ENCODE peak calls at places on chromosomes 3 and 15, in nine cellular contexts. One of them, this sample, is unnamed.

GRCh38 chr15:73624530-73624929 is 8.7 kb downstream of the NPTN start:
- DNase-seq in body of pancreas: no peak
- DNase-seq in NB4: no peak
- DNase-seq in IMR-90: peak
- DNase-seq in Peyer's patch: no peak
- DNase-seq in heart left ventricle: no peak
- DNase-seq in H54: no peak
- DNase-seq in A549: no peak
- DNase-seq in stomach: no peak
- DNase-seq in this sample: no peak

GRCh38 chr3:131147534-131147933 is 120.9 kb downstream of the NEK11 start:
- DNase-seq in body of pancreas: no peak
- DNase-seq in NB4: peak
- DNase-seq in IMR-90: no peak
- DNase-seq in Peyer's patch: no peak
- DNase-seq in heart left ventricle: no peak
- DNase-seq in H54: no peak
- DNase-seq in A549: no peak
- DNase-seq in stomach: no peak
- DNase-seq in this sample: no peak

GRCh38 chr15:58010983-58011382 is 54.5 kb downstream of the ALDH1A2 start:
- DNase-seq in body of pancreas: no peak
- DNase-seq in NB4: no peak
- DNase-seq in IMR-90: no peak
- DNase-seq in Peyer's patch: no peak
- DNase-seq in heart left ventricle: no peak
- DNase-seq in H54: no peak
- DNase-seq in A549: no peak
- DNase-seq in stomach: no peak
- DNase-seq in this sample: no peak

GRCh38 chr15:70522323-70522966 is 240.9 kb downstream of the UACA start:
- DNase-seq in body of pancreas: no peak
- DNase-seq in NB4: no peak
- DNase-seq in IMR-90: no peak
- DNase-seq in Peyer's patch: no peak
- DNase-seq in heart left ventricle: no peak
- DNase-seq in H54: no peak
- DNase-seq in A549: no peak
- DNase-seq in stomach: peak
- DNase-seq in this sample: no peak

GRCh38 chr3:15629860-15630597 is 28.5 kb downstream of the BTD start:
- DNase-seq in body of pancreas: peak
- DNase-seq in NB4: peak
- DNase-seq in IMR-90: peak
- DNase-seq in Peyer's patch: peak
- DNase-seq in heart left ventricle: no peak
- DNase-seq in H54: no peak
- DNase-seq in A549: peak
- DNase-seq in stomach: peak
- DNase-seq in this sample: peak

GRCh38 chr15:48031973-48032372 is 88.8 kb upstream of the SLC24A5 start:
- DNase-seq in body of pancreas: no peak
- DNase-seq in NB4: no peak
- DNase-seq in IMR-90: no peak
- DNase-seq in Peyer's patch: no peak
- DNase-seq in heart left ventricle: no peak
- DNase-seq in H54: no peak
- DNase-seq in A549: no peak
- DNase-seq in stomach: no peak
- DNase-seq in this sample: no peak

GRCh38 chr15:36958611-36959010 is 141.7 kb downstream of the MEIS2 start:
- DNase-seq in body of pancreas: no peak
- DNase-seq in NB4: no peak
- DNase-seq in IMR-90: no peak
- DNase-seq in Peyer's patch: no peak
- DNase-seq in heart left ventricle: no peak
- DNase-seq in H54: no peak
- DNase-seq in A549: no peak
- DNase-seq in stomach: no peak
- DNase-seq in this sample: no peak

GRCh38 chr3:28575100-28575747 is 226.6 kb upstream of the AZI2 start:
- DNase-seq in body of pancreas: peak
- DNase-seq in NB4: no peak
- DNase-seq in IMR-90: no peak
- DNase-seq in Peyer's patch: no peak
- DNase-seq in heart left ventricle: peak
- DNase-seq in H54: no peak
- DNase-seq in A549: no peak
- DNase-seq in stomach: peak
- DNase-seq in this sample: no peak

GRCh38 chr3:38030126-38031021 is 932 bp upstream of the PLCD1 start:
- DNase-seq in body of pancreas: no peak
- DNase-seq in NB4: no peak
- DNase-seq in IMR-90: no peak
- DNase-seq in Peyer's patch: peak
- DNase-seq in heart left ventricle: peak
- DNase-seq in H54: no peak
- DNase-seq in A549: no peak
- DNase-seq in stomach: no peak
- DNase-seq in this sample: no peak

GRCh38 chr3:38027466-38028465 is 1.7 kb downstream of the PLCD1 start:
- DNase-seq in body of pancreas: no peak
- DNase-seq in NB4: no peak
- DNase-seq in IMR-90: no peak
- DNase-seq in Peyer's patch: peak
- DNase-seq in heart left ventricle: peak
- DNase-seq in H54: no peak
- DNase-seq in A549: no peak
- DNase-seq in stomach: no peak
- DNase-seq in this sample: no peak

GRCh38 chr3:38031022-38031994 is 1.9 kb upstream of the PLCD1 start:
- DNase-seq in body of pancreas: peak
- DNase-seq in NB4: no peak
- DNase-seq in IMR-90: no peak
- DNase-seq in Peyer's patch: peak
- DNase-seq in heart left ventricle: no peak
- DNase-seq in H54: peak
- DNase-seq in A549: peak
- DNase-seq in stomach: peak
- DNase-seq in this sample: no peak

GRCh38 chr3:38028621-38029361 is 651 bp downstream of the PLCD1 start:
- DNase-seq in body of pancreas: no peak
- DNase-seq in NB4: no peak
- DNase-seq in IMR-90: no peak
- DNase-seq in Peyer's patch: peak
- DNase-seq in heart left ventricle: peak
- DNase-seq in H54: no peak
- DNase-seq in A549: no peak
- DNase-seq in stomach: no peak
- DNase-seq in this sample: no peak

DNA sequence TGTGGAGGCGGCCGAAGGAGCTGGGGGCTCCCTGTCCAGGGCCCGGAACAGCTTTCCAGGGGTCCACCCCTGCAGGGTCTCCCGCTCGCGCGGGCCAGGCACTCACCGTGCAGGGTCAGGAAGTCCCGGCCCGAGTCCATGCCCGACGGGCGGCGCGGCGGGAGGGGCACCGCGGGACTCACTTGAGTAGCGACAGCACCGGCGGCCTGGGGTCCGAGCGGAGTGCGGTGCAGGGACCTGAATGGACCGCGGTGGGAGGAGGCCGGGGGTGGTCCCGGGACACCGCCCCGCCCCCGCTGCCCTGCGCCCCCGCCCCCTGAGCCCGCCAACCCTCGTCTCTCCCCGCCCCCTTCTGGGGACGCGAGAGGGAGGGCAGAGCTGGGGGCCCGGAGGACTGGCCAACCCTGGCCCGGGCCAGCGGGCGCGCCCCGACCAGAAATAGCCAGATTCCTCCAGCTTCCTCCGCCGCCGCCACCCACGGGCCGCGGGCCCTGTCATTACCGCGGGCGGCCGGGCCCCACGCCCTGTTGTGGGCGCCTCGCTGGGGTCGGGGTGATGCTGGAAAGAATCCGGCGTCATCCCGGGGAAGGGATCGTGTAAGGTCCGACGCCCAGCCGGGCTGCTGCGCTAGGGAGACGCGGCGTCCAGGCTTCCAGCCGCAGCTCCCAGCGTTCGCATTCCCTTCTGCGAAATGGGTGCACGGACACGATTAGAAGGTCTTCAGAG is at the start of gene PLCD1:
- DNase-seq in body of pancreas: peak
- DNase-seq in NB4: no peak
- DNase-seq in IMR-90: no peak
- DNase-seq in Peyer's patch: peak
- DNase-seq in heart left ventricle: peak
- DNase-seq in H54: no peak
- DNase-seq in A549: peak
- DNase-seq in stomach: peak
- DNase-seq in this sample: no peak
- TF ChIP-seq POLR2A in body of pancreas: peak
- TF ChIP-seq POLR2A in NB4: no peak
- TF ChIP-seq POLR2A in IMR-90: no peak
- TF ChIP-seq POLR2A in Peyer's patch: no peak
- TF ChIP-seq POLR2A in heart left ventricle: peak
- TF ChIP-seq POLR2A in H54: no peak
- TF ChIP-seq POLR2A in A549: no peak
- TF ChIP-seq POLR2A in stomach: no peak
- TF ChIP-seq POLR2A in this sample: no peak

GRCh38 chr3:194485876-194486539 is 794 bp downstream of the ATP13A3 start:
- DNase-seq in body of pancreas: peak
- DNase-seq in NB4: peak
- DNase-seq in IMR-90: peak
- DNase-seq in Peyer's patch: peak
- DNase-seq in heart left ventricle: peak
- DNase-seq in H54: peak
- DNase-seq in A549: no peak
- DNase-seq in stomach: peak
- DNase-seq in this sample: peak

GRCh38 chr3:194488007-194488742 is 1.4 kb upstream of the ATP13A3 start:
- DNase-seq in body of pancreas: no peak
- DNase-seq in NB4: peak
- DNase-seq in IMR-90: no peak
- DNase-seq in Peyer's patch: no peak
- DNase-seq in heart left ventricle: no peak
- DNase-seq in H54: peak
- DNase-seq in A549: no peak
- DNase-seq in stomach: no peak
- DNase-seq in this sample: peak

GRCh38 chr3:194487289-194488006 is 646 bp upstream of the ATP13A3 start:
- DNase-seq in body of pancreas: peak
- DNase-seq in NB4: peak
- DNase-seq in IMR-90: no peak
- DNase-seq in Peyer's patch: peak
- DNase-seq in heart left ventricle: peak
- DNase-seq in H54: no peak
- DNase-seq in A549: no peak
- DNase-seq in stomach: peak
- DNase-seq in this sample: peak

GRCh38 chr3:194485471-194485875 is 1.3 kb downstream of the ATP13A3 start:
- DNase-seq in body of pancreas: no peak
- DNase-seq in NB4: no peak
- DNase-seq in IMR-90: peak
- DNase-seq in Peyer's patch: no peak
- DNase-seq in heart left ventricle: no peak
- DNase-seq in H54: peak
- DNase-seq in A549: no peak
- DNase-seq in stomach: no peak
- DNase-seq in this sample: no peak

GRCh38 chr3:194486540-194487288 is at the start of gene ATP13A3:
- DNase-seq in body of pancreas: peak
- DNase-seq in NB4: peak
- DNase-seq in IMR-90: peak
- DNase-seq in Peyer's patch: peak
- DNase-seq in heart left ventricle: peak
- DNase-seq in H54: peak
- DNase-seq in A549: peak
- DNase-seq in stomach: peak
- DNase-seq in this sample: peak
- TF ChIP-seq POLR2A in body of pancreas: peak
- TF ChIP-seq POLR2A in NB4: peak
- TF ChIP-seq POLR2A in IMR-90: peak
- TF ChIP-seq POLR2A in Peyer's patch: peak
- TF ChIP-seq POLR2A in heart left ventricle: peak
- TF ChIP-seq POLR2A in H54: peak
- TF ChIP-seq POLR2A in A549: peak
- TF ChIP-seq POLR2A in stomach: peak
- TF ChIP-seq POLR2A in this sample: no peak

DNA sequence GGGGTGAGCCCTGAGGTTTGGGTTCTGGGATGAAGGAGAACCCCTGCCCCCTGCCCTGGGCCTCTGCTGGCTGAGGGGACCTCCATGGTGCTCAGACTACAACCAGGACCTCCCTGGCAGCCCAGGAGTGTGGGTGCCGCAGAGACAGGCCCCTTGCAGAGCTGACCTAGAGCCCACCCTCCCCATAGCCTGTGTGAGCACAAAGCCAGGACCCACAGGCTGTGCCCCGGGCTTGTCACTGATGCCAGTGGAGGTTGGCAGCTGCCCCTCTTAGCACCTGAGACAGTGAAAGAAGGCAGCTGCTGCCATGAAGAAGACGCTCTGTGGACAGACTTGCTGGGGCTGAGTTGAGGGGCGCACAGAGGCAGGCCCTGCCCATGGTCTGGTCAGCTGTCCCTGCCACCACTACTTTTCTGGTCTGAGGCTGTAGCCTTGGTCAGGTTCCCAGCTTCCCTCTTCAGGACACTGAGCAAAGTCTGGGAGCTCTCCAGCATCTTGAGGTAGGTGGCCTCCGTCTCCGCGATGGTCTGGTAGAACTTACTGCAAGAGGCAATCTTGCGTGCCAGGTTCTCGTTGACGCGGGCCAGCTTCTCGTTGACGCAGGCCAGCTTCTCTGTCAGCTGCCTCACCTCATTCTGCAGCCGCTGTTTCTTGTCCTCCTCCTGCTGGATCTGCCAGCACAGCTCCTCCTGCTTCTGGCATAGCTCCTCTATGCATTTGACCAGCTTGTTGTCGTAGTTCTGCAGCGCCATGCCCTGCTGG is 23.0 kb downstream of the USP4 start:
- DNase-seq in body of pancreas: no peak
- DNase-seq in NB4: no peak
- DNase-seq in IMR-90: no peak
- DNase-seq in Peyer's patch: no peak
- DNase-seq in heart left ventricle: no peak
- DNase-seq in H54: no peak
- DNase-seq in A549: no peak
- DNase-seq in stomach: no peak
- DNase-seq in this sample: no peak
- TF ChIP-seq POLR2A in body of pancreas: no peak
- TF ChIP-seq POLR2A in NB4: no peak
- TF ChIP-seq POLR2A in IMR-90: no peak
- TF ChIP-seq POLR2A in Peyer's patch: no peak
- TF ChIP-seq POLR2A in heart left ventricle: no peak
- TF ChIP-seq POLR2A in H54: no peak
- TF ChIP-seq POLR2A in A549: no peak
- TF ChIP-seq POLR2A in stomach: no peak
- TF ChIP-seq POLR2A in this sample: no peak

GRCh38 chr3:128878011-128878457 is 1.4 kb upstream of the ACAD9 start:
- DNase-seq in body of pancreas: no peak
- DNase-seq in NB4: no peak
- DNase-seq in IMR-90: no peak
- DNase-seq in Peyer's patch: no peak
- DNase-seq in heart left ventricle: no peak
- DNase-seq in H54: no peak
- DNase-seq in A549: no peak
- DNase-seq in stomach: no peak
- DNase-seq in this sample: no peak

GRCh38 chr3:128879991-128880390 is 571 bp downstream of the ACAD9 start:
- DNase-seq in body of pancreas: no peak
- DNase-seq in NB4: no peak
- DNase-seq in IMR-90: no peak
- DNase-seq in Peyer's patch: no peak
- DNase-seq in heart left ventricle: no peak
- DNase-seq in H54: peak
- DNase-seq in A549: peak
- DNase-seq in stomach: no peak
- DNase-seq in this sample: peak

GRCh38 chr3:128881576-128881975 is 2.2 kb downstream of the ACAD9 start:
- DNase-seq in body of pancreas: no peak
- DNase-seq in NB4: no peak
- DNase-seq in IMR-90: no peak
- DNase-seq in Peyer's patch: no peak
- DNase-seq in heart left ventricle: no peak
- DNase-seq in H54: no peak
- DNase-seq in A549: no peak
- DNase-seq in stomach: no peak
- DNase-seq in this sample: no peak

GRCh38 chr3:128878556-128879124 is 780 bp upstream of the ACAD9 start:
- DNase-seq in body of pancreas: no peak
- DNase-seq in NB4: peak
- DNase-seq in IMR-90: peak
- DNase-seq in Peyer's patch: peak
- DNase-seq in heart left ventricle: no peak
- DNase-seq in H54: peak
- DNase-seq in A549: peak
- DNase-seq in stomach: no peak
- DNase-seq in this sample: peak

DNA sequence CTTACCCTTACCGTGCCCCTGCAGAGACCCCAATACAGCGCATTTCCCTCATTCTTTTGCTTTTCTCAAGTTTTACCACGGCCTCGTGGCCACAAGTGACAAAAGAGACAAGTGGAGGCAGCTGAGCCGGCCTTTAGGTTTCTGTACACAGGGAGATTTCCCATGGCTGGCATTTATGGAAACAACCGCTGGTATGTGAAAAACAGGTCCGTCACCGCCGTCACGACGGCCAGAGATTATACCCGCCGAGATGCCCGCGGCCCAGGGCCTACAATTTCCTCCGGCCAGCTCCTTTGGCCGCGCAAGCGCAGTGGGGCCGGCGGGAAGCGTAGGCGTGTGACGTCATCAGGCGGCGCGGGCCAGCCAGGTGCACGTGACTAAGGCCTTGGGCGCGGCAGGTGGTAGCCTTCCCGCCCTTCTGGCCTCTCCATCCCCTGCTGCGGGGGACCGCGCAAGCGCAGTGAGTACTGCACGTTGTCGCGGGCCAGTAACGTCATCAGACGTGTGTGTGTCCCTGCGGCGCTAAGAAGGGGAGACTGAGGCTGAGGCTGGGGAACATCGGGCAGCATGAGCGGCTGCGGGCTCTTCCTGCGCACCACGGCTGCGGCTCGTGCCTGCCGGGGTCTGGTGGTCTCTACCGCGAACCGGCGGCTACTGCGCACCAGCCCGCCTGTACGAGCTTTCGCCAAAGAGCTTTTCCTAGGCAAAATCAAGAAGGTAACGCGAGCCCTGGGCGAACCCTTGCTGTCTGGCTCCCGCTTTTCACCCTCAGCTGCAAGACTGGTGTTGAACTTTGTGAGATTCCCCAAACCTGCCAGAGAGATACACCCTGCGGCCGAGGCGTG is at the start of gene ACAD9:
- DNase-seq in body of pancreas: peak
- DNase-seq in NB4: peak
- DNase-seq in IMR-90: peak
- DNase-seq in Peyer's patch: peak
- DNase-seq in heart left ventricle: peak
- DNase-seq in H54: peak
- DNase-seq in A549: peak
- DNase-seq in stomach: peak
- DNase-seq in this sample: peak
- TF ChIP-seq POLR2A in body of pancreas: peak
- TF ChIP-seq POLR2A in NB4: peak
- TF ChIP-seq POLR2A in IMR-90: peak
- TF ChIP-seq POLR2A in Peyer's patch: peak
- TF ChIP-seq POLR2A in heart left ventricle: peak
- TF ChIP-seq POLR2A in H54: peak
- TF ChIP-seq POLR2A in A549: peak
- TF ChIP-seq POLR2A in stomach: peak
- TF ChIP-seq POLR2A in this sample: peak

This sample was measured in erythroblast.